ENCODE peak calls at places on chromosomes 12 and 14, in nine cellular contexts. One of them, this sample, is unnamed.

GRCh38 chr12:31117203-31118011 is 43.7 kb downstream of the DDX11 start:
- DNase-seq in aorta: peak; percentile 84
- DNase-seq in fibroblast of pulmonary artery: no peak
- DNase-seq in uterus: peak; percentile 17
- DNase-seq in GM23248: peak; percentile 30
- DNase-seq in choroid plexus epithelial cell: peak; percentile 35
- DNase-seq in mucosa of descending colon: no peak
- DNase-seq in lower leg skin: no peak
- DNase-seq in OCI-LY7: peak; percentile 72
- DNase-seq in this sample: no peak

GRCh38 chr14:61609143-61609851 is 86.0 kb upstream of the HIF1A start:
- DNase-seq in aorta: no peak
- DNase-seq in fibroblast of pulmonary artery: peak; percentile 58
- DNase-seq in uterus: peak; percentile 29
- DNase-seq in GM23248: peak; percentile 89
- DNase-seq in choroid plexus epithelial cell: peak; percentile 55
- DNase-seq in mucosa of descending colon: no peak
- DNase-seq in lower leg skin: no peak
- DNase-seq in OCI-LY7: no peak
- DNase-seq in this sample: no peak

GRCh38 chr12:132502149-132502881 is 12.4 kb downstream of the FBRSL1 start:
- DNase-seq in aorta: no peak
- DNase-seq in fibroblast of pulmonary artery: no peak
- DNase-seq in uterus: no peak
- DNase-seq in GM23248: no peak
- DNase-seq in choroid plexus epithelial cell: no peak
- DNase-seq in mucosa of descending colon: no peak
- DNase-seq in lower leg skin: no peak
- DNase-seq in OCI-LY7: peak; percentile 29
- DNase-seq in this sample: no peak

GRCh38 chr14:59189822-59190368 is 1.4 kb downstream of the DAAM1 start:
- DNase-seq in aorta: peak; percentile 94
- DNase-seq in fibroblast of pulmonary artery: peak; percentile 92
- DNase-seq in uterus: peak; percentile 86
- DNase-seq in GM23248: peak; percentile 98
- DNase-seq in choroid plexus epithelial cell: peak; percentile 91
- DNase-seq in mucosa of descending colon: peak; percentile 91
- DNase-seq in lower leg skin: peak; percentile 87
- DNase-seq in OCI-LY7: peak; percentile 83
- DNase-seq in this sample: peak; percentile 65

GRCh38 chr14:92902191-92902590 is 20.8 kb upstream of the CHGA start:
- DNase-seq in aorta: no peak
- DNase-seq in fibroblast of pulmonary artery: no peak
- DNase-seq in uterus: no peak
- DNase-seq in GM23248: no peak
- DNase-seq in choroid plexus epithelial cell: no peak
- DNase-seq in mucosa of descending colon: no peak
- DNase-seq in lower leg skin: no peak
- DNase-seq in OCI-LY7: no peak
- DNase-seq in this sample: no peak

GRCh38 chr12:6086316-6086715 is 38.2 kb downstream of the VWF start:
- DNase-seq in aorta: no peak
- DNase-seq in fibroblast of pulmonary artery: no peak
- DNase-seq in uterus: no peak
- DNase-seq in GM23248: no peak
- DNase-seq in choroid plexus epithelial cell: no peak
- DNase-seq in mucosa of descending colon: no peak
- DNase-seq in lower leg skin: no peak
- DNase-seq in OCI-LY7: no peak
- DNase-seq in this sample: no peak

GRCh38 chr12:32365473-32366064 is 33.8 kb upstream of the FGD4 start:
- DNase-seq in aorta: no peak
- DNase-seq in fibroblast of pulmonary artery: peak; percentile 88
- DNase-seq in uterus: peak; percentile 26
- DNase-seq in GM23248: peak; percentile 78
- DNase-seq in choroid plexus epithelial cell: peak; percentile 92
- DNase-seq in mucosa of descending colon: no peak
- DNase-seq in lower leg skin: peak; percentile 43
- DNase-seq in OCI-LY7: peak; percentile 74
- DNase-seq in this sample: peak; percentile 33

GRCh38 chr14:96173646-96174475 is 30.8 kb upstream of the BDKRB2 start:
- DNase-seq in aorta: no peak
- DNase-seq in fibroblast of pulmonary artery: no peak
- DNase-seq in uterus: no peak
- DNase-seq in GM23248: no peak
- DNase-seq in choroid plexus epithelial cell: no peak
- DNase-seq in mucosa of descending colon: no peak
- DNase-seq in lower leg skin: no peak
- DNase-seq in OCI-LY7: no peak
- DNase-seq in this sample: no peak

GRCh38 chr12:31485570-31485969 is 105.4 kb downstream of the DENND5B start:
- DNase-seq in aorta: no peak
- DNase-seq in fibroblast of pulmonary artery: no peak
- DNase-seq in uterus: no peak
- DNase-seq in GM23248: no peak
- DNase-seq in choroid plexus epithelial cell: no peak
- DNase-seq in mucosa of descending colon: no peak
- DNase-seq in lower leg skin: no peak
- DNase-seq in OCI-LY7: no peak
- DNase-seq in this sample: no peak

GRCh38 chr12:109710747-109711595 is 2.7 kb upstream of the FAM222A start:
- DNase-seq in aorta: no peak
- DNase-seq in fibroblast of pulmonary artery: no peak
- DNase-seq in uterus: no peak
- DNase-seq in GM23248: peak; percentile 49
- DNase-seq in choroid plexus epithelial cell: peak; percentile 61
- DNase-seq in mucosa of descending colon: no peak
- DNase-seq in lower leg skin: no peak
- DNase-seq in OCI-LY7: no peak
- DNase-seq in this sample: no peak

GRCh38 chr12:46491548-46491947 is 119.0 kb upstream of the SLC38A2 start:
- DNase-seq in aorta: no peak
- DNase-seq in fibroblast of pulmonary artery: peak; percentile 86
- DNase-seq in uterus: no peak
- DNase-seq in GM23248: no peak
- DNase-seq in choroid plexus epithelial cell: no peak
- DNase-seq in mucosa of descending colon: no peak
- DNase-seq in lower leg skin: no peak
- DNase-seq in OCI-LY7: no peak
- DNase-seq in this sample: no peak

GRCh38 chr12:93244514-93245077 is 133.1 kb upstream of the NUDT4 start:
- DNase-seq in aorta: no peak
- DNase-seq in fibroblast of pulmonary artery: no peak
- DNase-seq in uterus: no peak
- DNase-seq in GM23248: no peak
- DNase-seq in choroid plexus epithelial cell: no peak
- DNase-seq in mucosa of descending colon: no peak
- DNase-seq in lower leg skin: no peak
- DNase-seq in OCI-LY7: no peak
- DNase-seq in this sample: no peak

GRCh38 chr12:2177751-2178150 is 125.0 kb downstream of the CACNA1C start:
- DNase-seq in aorta: no peak
- DNase-seq in fibroblast of pulmonary artery: no peak
- DNase-seq in uterus: no peak
- DNase-seq in GM23248: peak; percentile 51
- DNase-seq in choroid plexus epithelial cell: no peak
- DNase-seq in mucosa of descending colon: no peak
- DNase-seq in lower leg skin: no peak
- DNase-seq in OCI-LY7: no peak
- DNase-seq in this sample: no peak

GRCh38 chr12:47909839-47910465 is 5.2 kb upstream of the VDR start:
- DNase-seq in aorta: no peak
- DNase-seq in fibroblast of pulmonary artery: no peak
- DNase-seq in uterus: no peak
- DNase-seq in GM23248: peak; percentile 48
- DNase-seq in choroid plexus epithelial cell: no peak
- DNase-seq in mucosa of descending colon: no peak
- DNase-seq in lower leg skin: no peak
- DNase-seq in OCI-LY7: no peak
- DNase-seq in this sample: no peak

GRCh38 chr12:63495974-63496373 is 172.3 kb downstream of the DPY19L2 start:
- DNase-seq in aorta: no peak
- DNase-seq in fibroblast of pulmonary artery: no peak
- DNase-seq in uterus: no peak
- DNase-seq in GM23248: no peak
- DNase-seq in choroid plexus epithelial cell: no peak
- DNase-seq in mucosa of descending colon: no peak
- DNase-seq in lower leg skin: no peak
- DNase-seq in OCI-LY7: no peak
- DNase-seq in this sample: no peak

GRCh38 chr12:8038659-8039114 is 6.2 kb downstream of the FOXJ2 start:
- DNase-seq in aorta: peak; percentile 82
- DNase-seq in fibroblast of pulmonary artery: peak; percentile 51
- DNase-seq in uterus: no peak
- DNase-seq in GM23248: peak; percentile 88
- DNase-seq in choroid plexus epithelial cell: peak; percentile 75
- DNase-seq in mucosa of descending colon: peak; percentile 66
- DNase-seq in lower leg skin: peak; percentile 56
- DNase-seq in OCI-LY7: no peak
- DNase-seq in this sample: no peak
- H3K4me3 ChIP-seq in aorta: no peak overlapping the region
- H3K4me3 ChIP-seq in fibroblast of pulmonary artery: peak overlapping the region; percentile 17
- H3K4me3 ChIP-seq in uterus: peak overlapping the region; percentile 15
- H3K4me3 ChIP-seq in GM23248: peak overlapping the region; percentile 49
- H3K4me3 ChIP-seq in choroid plexus epithelial cell: peak overlapping the region; percentile 36
- H3K4me3 ChIP-seq in mucosa of descending colon: no peak overlapping the region
- H3K4me3 ChIP-seq in lower leg skin: no peak overlapping the region
- H3K4me3 ChIP-seq in OCI-LY7: no peak overlapping the region
- H3K4me3 ChIP-seq in this sample: no peak overlapping the region

DNA sequence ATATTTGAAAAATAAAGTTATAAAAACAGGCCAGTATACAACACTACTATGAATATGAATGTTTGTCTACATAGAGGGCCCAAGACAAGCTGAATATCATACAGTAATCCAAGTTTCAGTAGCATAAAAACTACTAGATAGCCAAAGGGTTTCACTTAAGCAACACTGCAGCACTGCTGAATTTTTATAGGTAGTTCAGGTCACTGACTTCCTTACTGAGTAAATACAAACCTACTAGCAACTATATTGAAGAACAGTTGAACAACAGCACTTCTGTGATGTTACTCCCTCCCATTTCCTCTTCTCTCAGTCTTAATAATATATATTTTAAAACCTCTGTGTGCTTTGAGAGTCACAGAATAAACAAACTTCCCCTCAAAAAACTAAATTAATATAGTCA is 42.7 kb downstream of the GTF2A1 start:
- DNase-seq in aorta: no peak
- DNase-seq in fibroblast of pulmonary artery: no peak
- DNase-seq in uterus: no peak
- DNase-seq in GM23248: no peak
- DNase-seq in choroid plexus epithelial cell: no peak
- DNase-seq in mucosa of descending colon: no peak
- DNase-seq in lower leg skin: no peak
- DNase-seq in OCI-LY7: no peak
- DNase-seq in this sample: no peak
- H3K4me3 ChIP-seq in aorta: no peak overlapping the region
- H3K4me3 ChIP-seq in fibroblast of pulmonary artery: no peak overlapping the region
- H3K4me3 ChIP-seq in uterus: peak overlapping the region; percentile 23
- H3K4me3 ChIP-seq in GM23248: no peak overlapping the region
- H3K4me3 ChIP-seq in choroid plexus epithelial cell: no peak overlapping the region
- H3K4me3 ChIP-seq in mucosa of descending colon: no peak overlapping the region
- H3K4me3 ChIP-seq in lower leg skin: no peak overlapping the region
- H3K4me3 ChIP-seq in OCI-LY7: no peak overlapping the region
- H3K4me3 ChIP-seq in this sample: no peak overlapping the region

DNA sequence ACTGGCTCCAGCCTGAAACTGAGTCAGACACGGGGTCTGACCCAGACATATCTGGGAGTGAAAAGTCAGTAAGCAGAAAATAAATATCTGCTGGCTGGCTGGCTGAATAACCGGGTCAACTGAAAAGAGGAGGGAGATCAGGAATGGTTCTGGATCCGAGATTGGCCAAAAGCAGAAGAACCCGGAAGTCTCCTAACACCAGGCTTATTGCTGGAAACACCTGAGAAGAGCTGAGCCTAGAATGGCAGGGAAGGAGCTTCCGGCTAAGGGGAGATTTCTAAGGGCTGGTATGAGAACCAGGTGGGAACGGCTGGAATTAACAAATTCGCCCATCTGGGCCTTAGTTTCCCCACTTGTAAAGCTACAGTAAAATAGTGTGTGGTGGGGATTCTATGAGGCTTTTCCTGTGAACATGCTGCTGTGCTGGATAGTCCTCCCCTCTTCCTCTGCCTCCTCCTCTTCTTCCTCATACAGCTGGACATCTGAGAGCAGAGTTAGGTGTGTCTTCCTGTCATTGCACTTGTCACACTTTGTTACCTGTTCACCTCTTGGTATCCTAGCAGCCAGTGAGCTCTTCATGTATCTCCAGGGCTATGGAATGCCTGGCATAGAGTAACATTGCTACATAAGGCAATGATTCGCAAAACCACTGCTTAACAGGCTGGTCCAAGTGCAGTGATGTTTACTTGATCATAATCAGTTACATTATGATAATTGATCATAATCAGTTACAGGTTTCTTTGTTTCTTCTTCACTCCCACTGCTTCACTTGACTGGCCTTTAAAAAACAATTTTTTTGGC is 2.0 kb upstream of the SHMT2 start:
- DNase-seq in aorta: no peak
- DNase-seq in fibroblast of pulmonary artery: no peak
- DNase-seq in uterus: no peak
- DNase-seq in GM23248: peak; percentile 56
- DNase-seq in choroid plexus epithelial cell: no peak
- DNase-seq in mucosa of descending colon: no peak
- DNase-seq in lower leg skin: no peak
- DNase-seq in OCI-LY7: no peak
- DNase-seq in this sample: no peak
- H3K4me3 ChIP-seq in aorta: no peak overlapping the region
- H3K4me3 ChIP-seq in fibroblast of pulmonary artery: no peak overlapping the region
- H3K4me3 ChIP-seq in uterus: no peak overlapping the region
- H3K4me3 ChIP-seq in GM23248: no peak overlapping the region
- H3K4me3 ChIP-seq in choroid plexus epithelial cell: no peak overlapping the region
- H3K4me3 ChIP-seq in mucosa of descending colon: no peak overlapping the region
- H3K4me3 ChIP-seq in lower leg skin: no peak overlapping the region
- H3K4me3 ChIP-seq in OCI-LY7: peak overlapping the region; percentile 56
- H3K4me3 ChIP-seq in this sample: no peak overlapping the region

GRCh38 chr14:89493406-89493805 is 76.4 kb upstream of the FOXN3 start:
- DNase-seq in aorta: no peak
- DNase-seq in fibroblast of pulmonary artery: no peak
- DNase-seq in uterus: no peak
- DNase-seq in GM23248: no peak
- DNase-seq in choroid plexus epithelial cell: no peak
- DNase-seq in mucosa of descending colon: no peak
- DNase-seq in lower leg skin: no peak
- DNase-seq in OCI-LY7: peak; percentile 13
- DNase-seq in this sample: no peak

GRCh38 chr14:89491701-89492381 is 74.8 kb upstream of the FOXN3 start:
- DNase-seq in aorta: no peak
- DNase-seq in fibroblast of pulmonary artery: peak; percentile 63
- DNase-seq in uterus: no peak
- DNase-seq in GM23248: no peak
- DNase-seq in choroid plexus epithelial cell: peak; percentile 80
- DNase-seq in mucosa of descending colon: no peak
- DNase-seq in lower leg skin: no peak
- DNase-seq in OCI-LY7: no peak
- DNase-seq in this sample: no peak

GRCh38 chr14:89486505-89486904 is 69.5 kb upstream of the FOXN3 start:
- DNase-seq in aorta: no peak
- DNase-seq in fibroblast of pulmonary artery: no peak
- DNase-seq in uterus: no peak
- DNase-seq in GM23248: no peak
- DNase-seq in choroid plexus epithelial cell: no peak
- DNase-seq in mucosa of descending colon: no peak
- DNase-seq in lower leg skin: no peak
- DNase-seq in OCI-LY7: no peak
- DNase-seq in this sample: no peak

GRCh38 chr14:89486961-89487360 is 69.9 kb upstream of the FOXN3 start:
- DNase-seq in aorta: no peak
- DNase-seq in fibroblast of pulmonary artery: no peak
- DNase-seq in uterus: no peak
- DNase-seq in GM23248: no peak
- DNase-seq in choroid plexus epithelial cell: no peak
- DNase-seq in mucosa of descending colon: no peak
- DNase-seq in lower leg skin: no peak
- DNase-seq in OCI-LY7: no peak
- DNase-seq in this sample: no peak

GRCh38 chr14:89489796-89490506 is 72.9 kb upstream of the FOXN3 start:
- DNase-seq in aorta: no peak
- DNase-seq in fibroblast of pulmonary artery: no peak
- DNase-seq in uterus: no peak
- DNase-seq in GM23248: peak; percentile 54
- DNase-seq in choroid plexus epithelial cell: no peak
- DNase-seq in mucosa of descending colon: no peak
- DNase-seq in lower leg skin: no peak
- DNase-seq in OCI-LY7: no peak
- DNase-seq in this sample: no peak
- H3K4me3 ChIP-seq in aorta: no peak overlapping the region
- H3K4me3 ChIP-seq in fibroblast of pulmonary artery: no peak overlapping the region
- H3K4me3 ChIP-seq in uterus: peak overlapping the region; percentile 29
- H3K4me3 ChIP-seq in GM23248: peak overlapping the region; percentile 64
- H3K4me3 ChIP-seq in choroid plexus epithelial cell: no peak overlapping the region
- H3K4me3 ChIP-seq in mucosa of descending colon: no peak overlapping the region
- H3K4me3 ChIP-seq in lower leg skin: no peak overlapping the region
- H3K4me3 ChIP-seq in OCI-LY7: no peak overlapping the region
- H3K4me3 ChIP-seq in this sample: no peak overlapping the region

This sample was measured in GM12864.